ENCODE peak calls at places on chromosomes 3 and 15, in nine cellular contexts. V is OCI-M1; N is RKO; I is lung; U is NCI-H1092 treated with DMSO at 0.1 percent for 48 hours; X is mesendoderm; O is upper lobe of right lung; Q is iPS-NIHi11; F is stimulated activated CD4-positive, alpha-beta T cell treated with anti-CD3 and anti-CD28 coated beads, Interleukin-1b, Interleukin-23, amount 100 ng/mL, for 24 hours. K is an unnamed sample.

GRCh38 chr3:143977326-143978262 is 6.0 kb downstream of the DIPK2A start:
- DNase-seq in O (no peak), N (no peak), U (no peak), X (no peak), F (no peak), I (no peak), Q (no peak), V (peak; percentile 82), K (no peak)

GRCh38 chr3:171429635-171430034 is 30.6 kb downstream of the TNIK start:
- DNase-seq in I (no peak), U (no peak), O (no peak), Q (peak; percentile 22), V (no peak), N (no peak), F (no peak), X (peak; percentile 90), K (no peak)

GRCh38 chr3:194690501-194691372 is 5.1 kb downstream of the FAM43A start:
- DNase-seq in U (no peak), X (peak; percentile 43), V (peak; percentile 13), O (no peak), F (no peak), I (no peak), N (no peak), Q (no peak), K (no peak)

GRCh38 chr3:188037116-188037718 is 116.7 kb upstream of the LPP start:
- DNase-seq in O (no peak), Q (no peak), I (no peak), X (peak; percentile 91), F (no peak), N (peak; percentile 62), U (peak; percentile 14), V (no peak), K (no peak)

GRCh38 chr15:36363335-36363734 is 216.1 kb upstream of the CDIN1 start:
- DNase-seq in F (no peak), I (no peak), U (no peak), X (peak; percentile 40), N (no peak), O (no peak), Q (no peak), V (no peak), K (no peak)

GRCh38 chr3:138442433-138442832 is 8.0 kb downstream of the ESYT3 start:
- DNase-seq in X (peak; percentile 85), U (no peak), Q (peak; percentile 51), I (no peak), O (no peak), F (no peak), V (peak; percentile 93), N (peak; percentile 35), K (no peak)

GRCh38 chr3:122671543-122671942 is 9.1 kb upstream of the PARP14 start:
- DNase-seq in I (no peak), Q (no peak), U (no peak), V (no peak), X (no peak), F (no peak), N (no peak), O (no peak), K (no peak)

GRCh38 chr3:195259146-195259563 is 11.8 kb downstream of the XXYLT1 start:
- DNase-seq in U (no peak), I (no peak), F (no peak), V (peak; percentile 78), X (peak; percentile 79), O (no peak), N (peak; percentile 52), Q (no peak), K (no peak)

GRCh38 chr15:36908991-36909390 is 191.4 kb downstream of the MEIS2 start:
- DNase-seq in N (no peak), F (no peak), Q (no peak), U (no peak), O (no peak), V (no peak), X (no peak), I (no peak), K (no peak)

K was measured in esophagus muscularis mucosa.